ENCODE peak calls at places on chromosomes 12 and 14, in ten cellular contexts. I is prostate gland, E is ovary, J is heart left ventricle, B is stomach, H is A549, O is Peyer's patch, R is body of pancreas, C is spleen, A is adrenal gland. Z is an unnamed sample.

GRCh38 chr12:49503674-49504180 is 35.1 kb upstream of the KCNH3 start:
- DNase-seq in I (peak), B (peak), H (peak), C (no peak), R (peak), J (no peak), A (peak), O (no peak), E (no peak), Z (no peak)

GRCh38 chr12:46915861-46916260 is 90.1 kb upstream of the SLC38A4 start:
- DNase-seq in R (no peak), H (no peak), C (no peak), E (no peak), J (no peak), O (no peak), I (no peak), B (no peak), A (no peak), Z (no peak)

GRCh38 chr12:20625531-20625930 is 69.6 kb upstream of the SLCO1C1 start:
- DNase-seq in H (no peak), C (no peak), I (no peak), B (no peak), A (no peak), J (no peak), O (no peak), E (no peak), R (no peak), Z (no peak)

GRCh38 chr12:97862072-97862471 is 399.5 kb downstream of the RMST start:
- DNase-seq in B (no peak), O (no peak), C (no peak), H (no peak), E (no peak), I (no peak), J (no peak), R (no peak), A (no peak), Z (no peak)

GRCh38 chr12:119412811-119413794 is 78.6 kb downstream of the CCDC60 start:
- DNase-seq in H (peak), O (peak), R (peak), C (no peak), J (peak), E (peak), A (peak), I (peak), B (peak), Z (no peak)

GRCh38 chr14:30966415-30967363 is 58.8 kb upstream of the AP4S1 start:
- DNase-seq in R (no peak), H (peak), C (no peak), B (no peak), J (no peak), E (no peak), I (no peak), A (no peak), O (no peak), Z (no peak)

GRCh38 chr12:63400318-63400717 is 249.3 kb upstream of the AVPR1A start:
- DNase-seq in A (no peak), C (no peak), B (no peak), O (no peak), R (no peak), I (no peak), H (no peak), E (no peak), J (no peak), Z (no peak)

GRCh38 chr14:70754989-70755388 is 54.3 kb downstream of the MAP3K9 start:
- DNase-seq in C (no peak), O (no peak), R (peak), I (peak), B (peak), E (no peak), J (no peak), H (no peak), A (peak), Z (no peak)

GRCh38 chr14:30553311-30553989 is 5.5 kb upstream of the G2E3 start:
- DNase-seq in E (no peak), R (no peak), O (no peak), H (no peak), J (no peak), B (no peak), I (no peak), A (no peak), C (no peak), Z (no peak)

GRCh38 chr12:13079440-13079906 is 24.0 kb downstream of the GSG1 start:
- DNase-seq in H (no peak), C (no peak), J (no peak), O (no peak), A (no peak), R (no peak), I (no peak), B (no peak), E (no peak), Z (no peak)

GRCh38 chr14:36717363-36717762 is 55.7 kb downstream of the PAX9 start:
- DNase-seq in B (no peak), C (no peak), R (no peak), J (no peak), I (no peak), H (no peak), E (no peak), O (no peak), A (no peak), Z (no peak)

GRCh38 chr14:22973217-22974032 is 8.9 kb downstream of the AJUBA start:
- DNase-seq in E (no peak), J (no peak), R (peak), O (peak), I (peak), A (peak), B (peak), H (peak), C (no peak), Z (no peak)

GRCh38 chr12:123153906-123154305 is 3.0 kb upstream of the PITPNM2 start:
- DNase-seq in A (no peak), J (no peak), O (no peak), E (no peak), C (no peak), H (no peak), B (no peak), I (no peak), R (no peak), Z (no peak)

GRCh38 chr14:80485764-80486163 is 274.5 kb upstream of the DIO2 start:
- DNase-seq in E (no peak), I (no peak), O (no peak), B (no peak), C (no peak), A (no peak), H (no peak), J (no peak), R (no peak), Z (no peak)

GRCh38 chr12:121334513-121335343 is 17.5 kb downstream of the ANAPC5 start:
- DNase-seq in J (no peak), R (no peak), O (no peak), H (peak), E (no peak), A (peak), I (peak), B (no peak), C (no peak), Z (no peak)

GRCh38 chr12:30622509-30622908 is 73.2 kb downstream of the IPO8 start:
- DNase-seq in H (no peak), I (no peak), R (no peak), J (no peak), C (no peak), O (no peak), E (no peak), B (no peak), A (no peak), Z (no peak)

GRCh38 chr12:51955702-51956101 is 4.2 kb downstream of the ACVR1B start:
- DNase-seq in B (no peak), H (no peak), I (no peak), J (no peak), C (no peak), O (no peak), E (no peak), A (no peak), R (no peak), Z (no peak)

GRCh38 chr14:33884916-33885315 is 66.0 kb downstream of the EGLN3 start:
- DNase-seq in C (no peak), O (no peak), R (no peak), B (no peak), H (no peak), I (no peak), A (no peak), J (no peak), E (no peak), Z (no peak)

GRCh38 chr14:61517861-61518802 is 177.2 kb upstream of the HIF1A start:
- DNase-seq in I (peak), C (no peak), O (peak), J (peak), B (peak), E (no peak), R (peak), A (no peak), H (no peak), Z (no peak)

GRCh38 chr12:93025145-93026103 is 96.3 kb upstream of the EEA1 start:
- DNase-seq in R (no peak), E (no peak), J (no peak), H (peak), B (no peak), A (no peak), I (peak), O (no peak), C (no peak), Z (no peak)

GRCh38 chr14:61586539-61587396 is 108.5 kb upstream of the HIF1A start:
- DNase-seq in A (no peak), R (no peak), B (no peak), O (no peak), I (no peak), C (no peak), H (no peak), E (no peak), J (no peak), Z (no peak)

GRCh38 chr14:44959538-44959937 is 2.2 kb downstream of the KLHL28 start:
- DNase-seq in I (no peak), C (no peak), B (no peak), R (no peak), H (no peak), O (no peak), A (no peak), J (no peak), E (no peak), Z (no peak)

GRCh38 chr12:49588761-49589516 is 16.5 kb downstream of the FAM186B start:
- DNase-seq in B (no peak), O (no peak), C (no peak), H (no peak), E (no peak), I (no peak), R (peak), J (peak), A (peak), Z (no peak)

GRCh38 chr14:46686652-46687051 is 35.1 kb upstream of the RPL10L start:
- DNase-seq in J (no peak), R (no peak), O (no peak), I (no peak), A (no peak), C (no peak), H (no peak), B (no peak), E (no peak), Z (no peak)

GRCh38 chr12:38282886-38283285 is 33.7 kb upstream of the ALG10B start:
- DNase-seq in C (no peak), J (no peak), H (no peak), E (no peak), B (no peak), O (no peak), R (no peak), A (no peak), I (no peak), Z (no peak)

GRCh38 chr12:570949-571794 is 92.1 kb downstream of the NINJ2 start:
- DNase-seq in I (peak), B (peak), C (peak), J (peak), O (peak), R (peak), A (peak), H (peak), E (peak), Z (no peak)

GRCh38 chr14:71139058-71139946 is 232.0 kb downstream of the PCNX1 start:
- DNase-seq in B (peak), C (peak), R (peak), I (peak), O (peak), H (peak), A (peak), E (peak), J (peak), Z (no peak)

GRCh38 chr12:101935769-101936741 is 58.7 kb downstream of the DRAM1 start:
- DNase-seq in R (peak), A (peak), H (no peak), E (peak), O (no peak), I (no peak), B (no peak), C (no peak), J (peak), Z (no peak)

GRCh38 chr12:1375323-1375722 is 219.1 kb downstream of the FBXL14 start:
- DNase-seq in C (no peak), H (no peak), R (no peak), B (no peak), I (no peak), A (no peak), O (no peak), E (no peak), J (no peak), Z (no peak)

GRCh38 chr12:123058980-123059379 is 78.5 kb downstream of the ARL6IP4 start:
- DNase-seq in J (peak), R (no peak), B (no peak), C (no peak), I (no peak), H (no peak), A (no peak), E (peak), O (no peak), Z (no peak)

GRCh38 chr14:37150414-37150813 is 22.0 kb downstream of the SLC25A21 start:
- DNase-seq in I (no peak), E (no peak), B (no peak), J (no peak), O (no peak), A (no peak), C (no peak), R (no peak), H (peak), Z (no peak)

GRCh38 chr14:57169901-57170300 is 98.8 kb downstream of the EXOC5 start:
- DNase-seq in A (no peak), O (no peak), R (no peak), J (no peak), C (no peak), H (no peak), E (no peak), B (no peak), I (no peak), Z (no peak)

GRCh38 chr12:53728206-53728605 is 954 bp upstream of the CALCOCO1 start:
- DNase-seq in B (no peak), A (no peak), O (no peak), J (no peak), R (no peak), I (no peak), C (no peak), H (no peak), E (no peak), Z (no peak)
- H3K27ac ChIP-seq in B (peak), A (peak), O (no peak), J (peak), R (peak), I (no peak), C (peak), H (peak), E (peak), Z (no peak)

GRCh38 chr12:76548222-76548837 is 11.2 kb downstream of the OSBPL8 start:
- DNase-seq in B (no peak), E (no peak), A (no peak), R (peak), J (no peak), I (no peak), C (no peak), H (no peak), O (no peak), Z (no peak)
- TF ChIP-seq POLR2A in B (no peak), E (no peak), A (no peak), R (no peak), J (no peak), I (no peak), C (no peak), H (no peak), O (no peak), Z (no peak)

GRCh38 chr14:73774244-73774575 is 60.0 kb upstream of the PNMA1 start:
- DNase-seq in J (no peak), E (no peak), H (no peak), R (no peak), B (no peak), A (no peak), I (no peak), C (peak), O (no peak), Z (no peak)
- H3K27ac ChIP-seq in J (no peak), E (peak), H (no peak), R (no peak), B (peak), A (peak), I (no peak), C (peak), O (peak), Z (peak)

DNA sequence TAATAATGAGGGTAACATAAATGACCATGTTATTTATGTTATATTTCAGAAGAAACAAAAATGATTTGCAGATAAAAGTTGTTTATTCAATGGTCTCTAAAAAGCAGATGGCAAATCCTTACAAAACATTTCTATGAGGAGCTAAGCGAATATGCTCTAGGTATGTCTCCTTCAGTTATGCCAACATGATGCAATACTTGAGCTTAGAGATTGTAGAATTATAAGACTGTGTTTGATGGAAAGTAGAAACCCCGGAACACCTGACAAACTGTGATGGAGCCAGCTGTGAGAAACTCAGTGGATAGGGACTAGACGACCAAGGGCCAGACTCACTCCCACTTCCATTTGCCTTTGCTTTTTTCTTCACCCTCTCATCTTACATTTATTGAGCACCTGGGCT is 17.8 kb upstream of the NR1H4 start:
- DNase-seq in I (no peak), E (no peak), C (no peak), R (no peak), A (no peak), B (no peak), H (no peak), O (no peak), J (no peak), Z (no peak)
- TF ChIP-seq POLR2A in I (no peak), E (no peak), C (no peak), R (no peak), A (no peak), B (no peak), H (no peak), O (no peak), J (no peak), Z (no peak)

GRCh38 chr12:28158353-28158752 is 31.9 kb upstream of the CCDC91 start:
- DNase-seq in A (no peak), H (no peak), J (no peak), B (no peak), R (no peak), E (no peak), I (no peak), O (no peak), C (no peak), Z (no peak)
- H3K27ac ChIP-seq in A (no peak), H (no peak), J (no peak), B (no peak), R (no peak), E (no peak), I (no peak), O (no peak), C (no peak), Z (no peak)

GRCh38 chr14:24296341-24297157 is 3.0 kb downstream of the DHRS1 start:
- DNase-seq in C (peak), A (peak), B (peak), I (peak), O (peak), J (peak), E (peak), H (peak), R (peak), Z (no peak)
- TF ChIP-seq POLR2A in C (no peak), A (no peak), B (no peak), I (no peak), O (no peak), J (no peak), E (no peak), H (no peak), R (no peak), Z (no peak)

DNA sequence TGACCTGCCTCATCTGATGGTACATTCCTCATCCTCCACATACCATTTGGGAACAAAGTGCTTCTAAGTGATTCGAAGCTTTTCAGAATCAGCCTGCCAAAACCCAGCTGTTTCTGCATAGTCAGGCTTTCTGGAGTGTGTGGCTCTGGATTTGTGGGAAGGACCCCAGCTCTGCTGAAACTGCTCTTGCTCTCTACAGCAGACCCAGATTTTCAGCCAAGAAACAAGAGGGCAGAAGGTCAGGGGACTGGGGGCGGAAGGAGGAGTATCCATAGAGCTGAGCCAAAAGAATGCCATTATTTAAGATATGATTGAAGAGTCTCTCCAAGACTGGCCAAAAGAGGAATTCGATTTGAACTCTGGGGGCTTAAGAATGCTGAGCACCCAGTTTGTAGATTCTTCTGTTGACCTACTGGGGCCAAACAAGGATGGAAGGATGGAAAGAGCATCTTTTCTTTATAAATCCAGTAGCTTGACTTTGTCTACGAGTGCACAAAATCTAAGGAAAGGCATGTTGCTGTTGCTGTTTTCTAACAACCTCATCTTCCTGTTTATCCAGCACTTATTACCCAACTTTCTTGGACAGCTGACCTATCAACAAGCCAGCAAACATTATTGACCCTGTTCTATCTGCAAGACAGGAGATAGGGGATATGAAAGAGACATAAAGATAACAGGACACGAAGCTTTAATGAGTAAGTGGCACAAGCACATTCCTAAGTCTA is 29.2 kb downstream of the FBLN5 start:
- DNase-seq in A (peak), R (no peak), I (no peak), B (no peak), O (no peak), C (no peak), H (no peak), J (no peak), E (peak), Z (no peak)
- H3K27ac ChIP-seq in A (no peak), R (no peak), I (no peak), B (peak), O (peak), C (peak), H (no peak), J (peak), E (peak), Z (peak)

GRCh38 chr12:26715232-26715631 is 117.8 kb downstream of the ITPR2 start:
- DNase-seq in O (no peak), J (no peak), E (no peak), H (no peak), A (no peak), R (no peak), C (no peak), B (no peak), I (no peak), Z (no peak)

GRCh38 chr12:26711072-26711471 is 121.9 kb downstream of the ITPR2 start:
- DNase-seq in C (no peak), A (no peak), B (no peak), O (no peak), H (no peak), E (no peak), J (no peak), R (no peak), I (no peak), Z (no peak)

GRCh38 chr12:26711569-26711968 is 121.4 kb downstream of the ITPR2 start:
- DNase-seq in R (no peak), A (no peak), H (no peak), O (no peak), B (no peak), C (no peak), I (no peak), E (no peak), J (no peak), Z (no peak)

GRCh38 chr12:26712892-26713291 is 120.1 kb downstream of the ITPR2 start:
- DNase-seq in J (no peak), O (no peak), A (no peak), H (no peak), I (no peak), R (no peak), C (no peak), E (no peak), B (no peak), Z (no peak)

DNA sequence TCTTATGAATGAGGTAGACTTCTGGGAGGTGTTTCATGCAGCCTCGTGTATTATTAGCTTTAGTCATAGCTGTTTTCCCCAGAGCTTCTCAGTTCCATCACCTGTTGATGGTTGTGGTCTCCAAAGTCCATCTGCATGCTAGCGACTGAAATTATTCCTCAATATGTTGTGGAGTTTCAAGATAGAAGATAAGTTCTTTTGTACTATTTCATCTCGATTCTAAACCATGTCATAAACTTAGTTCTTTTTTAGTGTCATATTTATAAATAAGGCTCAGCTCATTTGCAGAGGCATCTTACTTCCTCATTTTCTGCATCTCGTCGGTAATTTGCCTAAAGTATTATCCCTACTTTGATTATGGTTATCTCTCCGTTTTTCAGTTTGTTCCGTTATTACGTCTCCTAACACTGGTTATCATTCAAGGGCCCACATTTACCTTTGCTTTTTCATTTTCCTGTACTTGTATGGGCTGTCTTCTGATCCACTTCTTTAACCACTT is 119.1 kb downstream of the ITPR2 start:
- DNase-seq in I (no peak), H (no peak), E (no peak), J (no peak), O (no peak), C (no peak), A (no peak), B (no peak), R (no peak), Z (no peak)
- TF ChIP-seq POLR2A in I (no peak), H (no peak), E (no peak), J (no peak), O (no peak), C (no peak), A (no peak), B (no peak), R (no peak), Z (no peak)

GRCh38 chr12:104480012-104480411 is 23.3 kb downstream of the CHST11 start:
- DNase-seq in E (no peak), O (peak), R (no peak), I (no peak), C (no peak), H (no peak), A (no peak), B (no peak), J (no peak), Z (no peak)
- H3K27ac ChIP-seq in E (no peak), O (peak), R (no peak), I (no peak), C (no peak), H (no peak), A (no peak), B (no peak), J (no peak), Z (no peak)